ENCODE peak calls at places on chromosomes 11 and 22, in six cellular contexts. W is stomach, Q is tibial nerve, K is IMR-90, Z is ovary, R is adrenal gland. J is an unnamed sample.

GRCh38 chr11:96074551-96075309 is 150.8 kb upstream of the MTMR2 start:
- DNase-seq in W (no peak), Q (no peak), K (no peak), Z (no peak), R (peak; percentile 17), J (no peak)

GRCh38 chr11:1042626-1043562 is 6.4 kb upstream of the MUC6 start:
- DNase-seq in W (no peak), Q (no peak), K (no peak), Z (peak; percentile 5), R (no peak), J (no peak)

GRCh38 chr11:22343411-22344032 is 5.3 kb downstream of the SLC17A6 start:
- DNase-seq in W (no peak), Q (no peak), K (no peak), Z (no peak), R (no peak), J (no peak)

GRCh38 chr11:34215806-34216453 is 110.5 kb downstream of the NAT10 start:
- DNase-seq in W (no peak), Q (no peak), K (peak; percentile 31), Z (no peak), R (no peak), J (no peak)

GRCh38 chr11:5107285-5107684 is 30.9 kb downstream of the OR52A5 start:
- DNase-seq in W (no peak), Q (no peak), K (no peak), Z (no peak), R (no peak), J (no peak)

GRCh38 chr11:107221743-107222142 is 203.5 kb upstream of the GUCY1A2 start:
- DNase-seq in W (no peak), Q (no peak), K (no peak), Z (no peak), R (no peak), J (no peak)

GRCh38 chr11:78110830-78111229 is 28.6 kb downstream of the ALG8 start:
- DNase-seq in W (no peak), Q (no peak), K (peak; percentile 85), Z (no peak), R (no peak), J (no peak)

GRCh38 chr11:61272731-61273130 is 22.4 kb downstream of the VWCE start:
- DNase-seq in W (no peak), Q (no peak), K (no peak), Z (no peak), R (no peak), J (no peak)

GRCh38 chr11:67468509-67468834 is 579 bp downstream of the TMEM134 start:
- DNase-seq in W (no peak), Q (no peak), K (no peak), Z (no peak), R (no peak), J (no peak)

GRCh38 chr22:50622723-50623327 is 5.1 kb downstream of the ARSA start:
- DNase-seq in W (peak; percentile 92), Q (no peak), K (no peak), Z (no peak), R (no peak), J (no peak)

GRCh38 chr22:39868741-39869140 is 24.8 kb downstream of the ENTHD1 start:
- DNase-seq in W (no peak), Q (no peak), K (no peak), Z (no peak), R (no peak), J (no peak)

GRCh38 chr22:45934659-45935341 is 42.2 kb downstream of the WNT7B start:
- DNase-seq in W (peak; percentile 37), Q (no peak), K (peak; percentile 91), Z (no peak), R (peak; percentile 26), J (no peak)

GRCh38 chr22:49638788-49639187 is 188.9 kb downstream of the BRD1 start:
- DNase-seq in W (no peak), Q (no peak), K (no peak), Z (no peak), R (peak; percentile 84), J (no peak)

GRCh38 chr22:31291403-31291715 is 929 bp downstream of the PIK3IP1 start:
- DNase-seq in W (no peak), Q (no peak), K (no peak), Z (no peak), R (no peak), J (peak; percentile 81)

GRCh38 chr11:57641011-57641410 is 8.7 kb downstream of the YPEL4 start:
- DNase-seq in W (no peak), Q (no peak), K (no peak), Z (no peak), R (no peak), J (no peak)

GRCh38 chr11:11818529-11819121 is 23.1 kb upstream of the USP47 start:
- DNase-seq in W (no peak), Q (no peak), K (no peak), Z (no peak), R (no peak), J (no peak)

GRCh38 chr11:11827272-11827671 is 14.5 kb upstream of the USP47 start:
- DNase-seq in W (no peak), Q (no peak), K (no peak), Z (no peak), R (no peak), J (no peak)

GRCh38 chr11:11821899-11822298 is 19.9 kb upstream of the USP47 start:
- DNase-seq in W (no peak), Q (no peak), K (peak; percentile 53), Z (no peak), R (no peak), J (no peak)

GRCh38 chr11:11826260-11826659 is 15.5 kb upstream of the USP47 start:
- DNase-seq in W (no peak), Q (no peak), K (no peak), Z (no peak), R (no peak), J (no peak)

DNA sequence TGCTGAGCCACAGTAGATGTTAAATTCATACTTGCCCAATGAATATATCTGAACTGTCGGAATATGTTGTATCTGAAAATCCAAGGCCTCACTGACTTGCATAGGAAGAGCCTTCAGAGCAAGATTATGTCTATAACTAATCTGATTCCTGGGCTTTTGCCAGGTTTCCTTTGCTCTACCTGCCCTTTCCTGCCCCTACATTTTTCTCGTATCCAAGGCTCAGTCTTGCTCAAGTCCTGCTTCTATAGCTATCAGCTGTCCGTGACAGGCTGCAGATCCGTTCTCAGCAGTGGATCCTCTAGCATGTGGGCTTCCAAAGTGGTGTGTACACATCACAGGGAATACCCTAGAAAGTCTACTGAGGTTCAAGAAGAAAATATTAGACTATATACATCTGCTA is 18.8 kb upstream of the USP47 start:
- DNase-seq in W (no peak), Q (no peak), K (no peak), Z (no peak), R (no peak), J (no peak)
- H3K4me3 ChIP-seq in W (no peak overlapping the region), Q (no peak overlapping the region), K (no peak overlapping the region), Z (no peak overlapping the region), R (no peak overlapping the region), J (no peak overlapping the region)

GRCh38 chr22:28017558-28017820 is 98.4 kb upstream of the PITPNB start:
- DNase-seq in W (no peak), Q (no peak), K (no peak), Z (no peak), R (no peak), J (no peak)
- TF ChIP-seq POLR2A in W (no peak), Q (no peak), K (no peak), Z (no peak), R (no peak), J (no peak)

DNA sequence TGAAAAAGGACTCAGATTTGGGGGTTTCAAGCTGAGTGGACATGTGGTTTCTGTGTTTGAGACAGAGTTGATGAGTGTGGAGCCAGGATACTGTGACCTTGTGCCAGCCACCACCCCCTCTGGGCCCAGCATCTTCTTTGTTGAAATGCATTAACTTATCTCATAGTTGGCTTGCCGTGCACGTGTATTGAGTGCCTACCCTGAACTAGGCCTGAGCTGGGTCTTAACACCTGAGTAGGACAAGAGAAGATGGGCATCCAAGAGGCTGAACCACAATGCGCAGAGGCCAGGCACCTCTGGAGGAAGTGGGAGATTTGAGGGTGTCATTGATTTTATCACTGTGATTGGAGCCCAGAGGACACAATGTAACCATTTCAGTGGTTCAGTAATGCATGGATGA is 117.6 kb upstream of the CRYBB3 start:
- DNase-seq in W (no peak), Q (no peak), K (no peak), Z (no peak), R (no peak), J (no peak)
- H3K4me1 ChIP-seq in W (peaks cover 23% of the 10 kb centered on the region), Q (peaks cover 53% of the 10 kb centered on the region), K (no peaks in the 10 kb centered on the region), Z (peaks cover 2% of the 10 kb centered on the region), R (no peaks in the 10 kb centered on the region), J (peaks cover 15% of the 10 kb centered on the region)

GRCh38 chr11:74460481-74461154 is 6.7 kb downstream of the KCNE3 start:
- DNase-seq in W (no peak), Q (no peak), K (peak; percentile 51), Z (no peak), R (no peak), J (no peak)
- H3K4me3 ChIP-seq in W (no peak overlapping the region), Q (no peak overlapping the region), K (no peak overlapping the region), Z (no peak overlapping the region), R (peak overlapping the region; percentile 14), J (peak overlapping the region; percentile 40)

GRCh38 chr11:63974259-63975143 is at the start of gene COX8A:
- DNase-seq in W (peak; percentile 98), Q (peak; percentile 97), K (peak; percentile 100), Z (peak; percentile 97), R (peak; percentile 99), J (peak; percentile 99)
- TF ChIP-seq POLR2A in W (no peak), Q (peak; percentile 54), K (peak; percentile 62), Z (peak; percentile 79), R (no peak), J (no peak)

GRCh38 chr22:21946262-21946925 is 6.3 kb downstream of the PPM1F start:
- DNase-seq in W (no peak), Q (no peak), K (no peak), Z (no peak), R (no peak), J (no peak)

GRCh38 chr22:21943571-21944448 is 8.8 kb downstream of the PPM1F start:
- DNase-seq in W (no peak), Q (no peak), K (no peak), Z (no peak), R (no peak), J (no peak)

GRCh38 chr22:21947040-21948014 is 5.3 kb downstream of the PPM1F start:
- DNase-seq in W (no peak), Q (no peak), K (peak; percentile 71), Z (no peak), R (no peak), J (no peak)

GRCh38 chr22:21942939-21943338 is 9.7 kb downstream of the PPM1F start:
- DNase-seq in W (no peak), Q (no peak), K (no peak), Z (no peak), R (no peak), J (no peak)

DNA sequence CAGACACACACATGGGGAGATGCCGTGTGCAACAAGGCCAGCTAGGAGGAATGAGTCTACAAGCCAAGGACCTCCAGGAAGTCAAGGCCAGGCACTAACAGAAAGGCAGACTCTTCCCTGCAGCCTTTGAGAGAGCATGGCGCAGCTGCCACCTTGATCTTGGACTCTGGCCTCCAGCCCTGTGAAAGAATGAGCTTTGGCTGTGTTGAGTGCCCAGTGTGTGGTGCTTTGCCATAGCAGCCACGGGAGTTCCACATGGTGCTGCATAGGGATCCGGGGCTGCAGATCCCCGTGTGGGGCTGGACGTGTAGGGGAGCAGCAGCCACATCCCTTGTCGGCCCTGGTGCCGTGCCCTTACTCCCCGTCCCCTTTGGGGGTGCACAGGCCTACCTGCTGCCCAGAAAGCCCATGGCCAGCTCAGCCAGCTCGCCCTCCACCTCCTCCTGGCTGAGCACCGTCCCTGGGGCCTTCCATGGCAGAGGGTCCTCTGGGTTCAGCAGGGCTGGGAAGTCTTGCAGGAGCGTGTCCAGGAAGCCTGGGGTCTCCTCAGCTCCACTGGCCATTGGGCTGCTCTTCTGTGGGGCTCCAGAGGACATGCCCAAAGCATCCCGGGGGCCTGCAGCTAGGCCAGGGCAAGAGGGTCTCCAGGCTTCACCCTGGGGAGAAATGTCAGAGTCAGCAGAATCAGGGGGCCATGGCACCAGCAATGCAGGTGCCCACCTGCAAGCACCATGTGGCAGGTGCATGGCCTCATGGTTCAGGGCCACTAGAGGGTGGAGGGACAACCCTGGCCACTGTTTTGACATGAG is 7.0 kb downstream of the PPM1F start:
- DNase-seq in W (no peak), Q (no peak), K (no peak), Z (no peak), R (no peak), J (no peak)
- H3K4me1 ChIP-seq in W (peaks cover 88% of the 10 kb centered on the region), Q (peaks cover 100% of the 10 kb centered on the region), K (peaks cover 25% of the 10 kb centered on the region), Z (peaks cover 5% of the 10 kb centered on the region), R (peaks cover 26% of the 10 kb centered on the region), J (peaks cover 95% of the 10 kb centered on the region)

J was measured in esophagus muscularis mucosa.